ENCODE peak calls at places on chromosomes 4 and X, in nine cellular contexts. X is ovary, T is natural killer cell, A is cardiac fibroblast, L is HepG2, M is ascending aorta, V is endothelial cell, G is MCF 10A, O is breast epithelium. F is an unnamed sample.

GRCh38 chr4:123986268-123986798 is 589.7 kb downstream of the SPRY1 start:
- DNase-seq in X (peak), T (no peak), A (peak), L (no peak), M (no peak), V (no peak), G (peak), O (no peak), F (no peak)

GRCh38 chrX:154484255-154485149 is 1.9 kb downstream of the UBL4A start:
- DNase-seq in X (no peak), T (no peak), A (no peak), L (no peak), M (no peak), V (no peak), G (peak), O (no peak), F (no peak)

GRCh38 chr4:159398236-159398638 is 295.4 kb downstream of the RAPGEF2 start:
- DNase-seq in X (no peak), T (no peak), A (peak), L (no peak), M (no peak), V (no peak), G (peak), O (no peak), F (no peak)

GRCh38 chrX:119685225-119686066 is 7.5 kb downstream of the SEPTIN6 start:
- DNase-seq in X (no peak), T (no peak), A (no peak), L (no peak), M (peak), V (no peak), G (no peak), O (no peak), F (no peak)

GRCh38 chrX:76919761-76920160 is 492.3 kb downstream of the MAGEE1 start:
- DNase-seq in X (no peak), T (no peak), A (no peak), L (no peak), M (no peak), V (no peak), G (no peak), O (no peak), F (no peak)

GRCh38 chr4:81792521-81792920 is 320.8 kb upstream of the RASGEF1B start:
- DNase-seq in X (no peak), T (no peak), A (no peak), L (no peak), M (no peak), V (no peak), G (no peak), O (no peak), F (no peak)

GRCh38 chrX:9775930-9776329 is 10.3 kb upstream of the GPR143 start:
- DNase-seq in X (no peak), T (no peak), A (no peak), L (no peak), M (no peak), V (no peak), G (no peak), O (no peak), F (no peak)

GRCh38 chr4:929970-930625 is 2.0 kb downstream of the GAK start:
- DNase-seq in X (no peak), T (no peak), A (no peak), L (peak), M (no peak), V (no peak), G (no peak), O (no peak), F (no peak)

GRCh38 chr4:174521800-174522182 is 497 bp downstream of the HPGD start:
- DNase-seq in X (no peak), T (no peak), A (no peak), L (no peak), M (no peak), V (peak), G (peak), O (no peak), F (peak)

GRCh38 chr4:1928356-1929235 is 57.4 kb downstream of the NSD2 start:
- DNase-seq in X (no peak), T (peak), A (no peak), L (no peak), M (peak), V (no peak), G (no peak), O (no peak), F (no peak)

GRCh38 chrX:9729161-9729885 is 36.3 kb downstream of the GPR143 start:
- DNase-seq in X (no peak), T (no peak), A (no peak), L (peak), M (no peak), V (no peak), G (peak), O (no peak), F (no peak)

GRCh38 chr4:98518555-98519267 is 139.7 kb downstream of the TSPAN5 start:
- DNase-seq in X (no peak), T (no peak), A (no peak), L (no peak), M (no peak), V (no peak), G (no peak), O (no peak), F (no peak)

GRCh38 chr4:11472535-11472934 is 43.8 kb upstream of the HS3ST1 start:
- DNase-seq in X (no peak), T (no peak), A (no peak), L (no peak), M (no peak), V (no peak), G (no peak), O (no peak), F (no peak)

GRCh38 chr4:73257995-73258667 is 467 bp downstream of the ANKRD17 start:
- DNase-seq in X (peak), T (peak), A (peak), L (peak), M (no peak), V (no peak), G (peak), O (no peak), F (no peak)

GRCh38 chrX:16445166-16445752 is 204.7 kb upstream of the S100G start:
- DNase-seq in X (no peak), T (peak), A (peak), L (peak), M (no peak), V (peak), G (peak), O (no peak), F (peak)

GRCh38 chr4:182280439-182281111 is 37.4 kb downstream of the TENM3 start:
- DNase-seq in X (no peak), T (no peak), A (peak), L (no peak), M (no peak), V (no peak), G (no peak), O (no peak), F (no peak)

GRCh38 chr4:21198683-21199082 is 498.4 kb downstream of the PACRGL start:
- DNase-seq in X (no peak), T (no peak), A (no peak), L (peak), M (no peak), V (no peak), G (no peak), O (no peak), F (no peak)

DNA sequence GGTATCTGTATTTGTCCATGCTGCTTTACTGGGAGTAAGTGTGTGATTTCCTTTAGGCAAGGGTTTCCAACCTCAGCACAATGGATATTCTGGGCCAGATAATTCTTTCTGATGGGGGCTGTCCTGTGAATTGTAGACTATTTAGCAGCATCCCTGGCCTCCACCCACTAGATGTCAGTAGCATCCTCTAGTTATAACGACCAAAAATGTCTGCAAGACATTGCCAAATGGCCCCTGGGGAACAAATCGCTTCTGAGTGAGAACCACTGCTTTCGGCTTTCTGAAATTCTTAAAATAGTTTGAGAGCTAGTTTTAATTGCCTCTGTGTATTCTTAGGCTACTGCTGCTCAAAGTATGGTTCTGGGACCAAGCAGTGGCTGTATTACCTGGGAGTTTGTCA is 81.2 kb upstream of the GPM6B start:
- DNase-seq in X (no peak), T (no peak), A (peak), L (no peak), M (peak), V (peak), G (peak), O (no peak), F (peak)
- TF ChIP-seq CTCF in X (no peak), T (no peak), A (peak), L (no peak), M (no peak), V (no peak), G (no peak), O (no peak), F (no peak)

GRCh38 chrX:87337267-87337666 is 180.3 kb upstream of the KLHL4 start:
- DNase-seq in X (no peak), T (no peak), A (peak), L (no peak), M (no peak), V (no peak), G (no peak), O (no peak), F (no peak)
- TF ChIP-seq CTCF in X (no peak), T (no peak), A (no peak), L (no peak), M (no peak), V (no peak), G (peak), O (no peak), F (no peak)

DNA sequence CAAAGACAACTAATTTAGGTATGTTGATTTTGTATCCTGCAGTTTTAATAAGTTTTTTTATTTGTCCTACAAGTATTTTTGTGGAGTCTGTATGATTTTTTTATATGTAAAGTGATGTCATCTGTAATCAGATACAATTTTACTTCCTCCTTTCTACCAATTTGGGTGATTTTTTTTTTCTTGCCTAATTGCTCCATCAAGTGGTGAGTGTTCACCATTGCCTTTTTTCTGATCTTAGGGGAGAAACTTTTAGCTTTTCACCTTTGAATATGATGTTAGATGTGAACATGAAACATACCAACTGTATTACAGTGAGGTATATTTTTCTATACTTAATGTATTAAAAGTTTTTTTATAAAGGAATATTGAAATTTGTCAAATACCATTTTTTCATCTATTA is 362.3 kb downstream of the PABPC4L start:
- DNase-seq in X (no peak), T (no peak), A (peak), L (no peak), M (no peak), V (no peak), G (peak), O (no peak), F (no peak)
- TF ChIP-seq CTCF in X (no peak), T (no peak), A (no peak), L (no peak), M (no peak), V (no peak), G (no peak), O (no peak), F (no peak)

GRCh38 chr4:169810325-169811323 is 52.9 kb upstream of the HPF1 start:
- DNase-seq in X (no peak), T (no peak), A (peak), L (peak), M (no peak), V (peak), G (peak), O (no peak), F (peak)
- TF ChIP-seq CTCF in X (peak), T (peak), A (peak), L (peak), M (peak), V (peak), G (peak), O (peak), F (peak)

DNA sequence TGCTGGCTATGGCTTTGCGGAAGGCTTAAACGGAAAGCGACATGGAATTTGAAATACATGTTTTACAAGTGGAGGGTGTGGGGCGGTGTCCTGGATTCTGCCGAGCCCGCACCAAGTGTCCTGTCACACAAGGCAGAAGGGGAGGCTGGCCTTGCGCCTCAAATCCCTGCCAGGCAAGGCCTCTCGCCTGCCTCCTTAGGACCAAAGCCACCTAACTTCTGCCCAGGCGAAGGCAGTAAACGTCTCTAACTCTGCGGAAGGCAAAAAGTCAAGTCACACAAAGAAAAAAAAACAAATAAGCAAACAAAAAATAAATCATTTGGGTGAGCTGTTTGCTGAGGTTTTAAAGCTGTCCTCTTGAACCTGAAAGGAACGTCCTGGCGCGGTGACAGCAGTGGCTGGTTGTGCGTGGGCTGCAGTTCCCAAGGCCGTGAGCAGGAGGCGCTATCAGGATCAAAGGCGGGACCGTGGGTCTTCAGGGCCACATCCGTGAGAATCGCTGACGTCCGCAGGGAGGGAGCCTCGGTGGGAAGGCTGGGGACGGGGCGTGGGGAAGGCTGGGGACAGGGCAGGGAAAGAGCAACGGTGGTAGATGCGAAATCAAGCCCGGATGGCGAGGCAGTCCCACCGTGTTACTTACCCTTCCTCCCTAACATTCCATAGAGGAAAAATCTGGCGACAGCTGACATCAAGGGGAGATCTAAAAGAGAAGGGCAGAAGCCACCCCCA is 99.1 kb downstream of the TRAPPC11 start:
- DNase-seq in X (peak), T (no peak), A (peak), L (no peak), M (no peak), V (peak), G (no peak), O (peak), F (peak)
- TF ChIP-seq CTCF in X (no peak), T (no peak), A (peak), L (peak), M (no peak), V (peak), G (no peak), O (no peak), F (peak)

GRCh38 chr4:8297691-8298485 is 28.3 kb downstream of the HTRA3 start:
- DNase-seq in X (peak), T (no peak), A (no peak), L (no peak), M (peak), V (no peak), G (no peak), O (peak), F (no peak)
- TF ChIP-seq CTCF in X (no peak), T (no peak), A (no peak), L (peak), M (no peak), V (no peak), G (no peak), O (no peak), F (no peak)

GRCh38 chr4:154332681-154333421 is 158.7 kb downstream of the DCHS2 start:
- DNase-seq in X (peak), T (peak), A (peak), L (no peak), M (no peak), V (peak), G (no peak), O (no peak), F (peak)
- TF ChIP-seq CTCF in X (no peak), T (no peak), A (no peak), L (no peak), M (no peak), V (no peak), G (no peak), O (no peak), F (no peak)